ENCODE peak calls at places on chromosomes 11 and 22, in seven cellular contexts. X is H9, O is Panc1, F is heart right ventricle, I is pancreas, P is heart left ventricle, Y is tibial artery. B is an unnamed sample. For H3K4me1, the result is how much of the 10 kb centered on the place peaks cover.

GRCh38 chr11:69497221-69497787 is 15.8 kb downstream of the LINC01488 start:
- DNase-seq in X (no peak), O (peak), F (peak), I (peak), P (peak), Y (peak), B (no peak)

GRCh38 chr11:59754494-59754858 is 700 bp upstream of the STX3 start:
- DNase-seq in X (no peak), O (no peak), F (peak), I (no peak), P (no peak), Y (no peak), B (no peak)

GRCh38 chr11:77994434-77995362 is at the start of gene INTS4:
- DNase-seq in X (peak), O (peak), F (peak), I (peak), P (peak), Y (peak), B (peak)

GRCh38 chr11:70206977-70207376 is 3.9 kb downstream of the FADD start:
- DNase-seq in X (no peak), O (no peak), F (no peak), I (no peak), P (no peak), Y (no peak), B (no peak)

GRCh38 chr11:2127357-2127971 is 11.7 kb downstream of the IGF2 start:
- DNase-seq in X (no peak), O (no peak), F (no peak), I (no peak), P (no peak), Y (no peak), B (no peak)

GRCh38 chr11:111719379-111719778 is 46.8 kb downstream of the PPP2R1B start:
- DNase-seq in X (no peak), O (no peak), F (no peak), I (no peak), P (no peak), Y (no peak), B (no peak)

GRCh38 chr22:22670076-22670795 is 25.8 kb downstream of the GGTLC2 start:
- DNase-seq in X (no peak), O (no peak), F (no peak), I (no peak), P (no peak), Y (no peak), B (no peak)

GRCh38 chr11:3037041-3037944 is 19.9 kb downstream of the CARS1 start:
- DNase-seq in X (peak), O (no peak), F (peak), I (peak), P (peak), Y (peak), B (no peak)

GRCh38 chr11:112267188-112267591 is 6.5 kb upstream of the PLET1 start:
- DNase-seq in X (no peak), O (no peak), F (no peak), I (no peak), P (no peak), Y (no peak), B (no peak)

GRCh38 chr22:23557036-23557435 is 23.1 kb downstream of the IGLL1 start:
- DNase-seq in X (peak), O (no peak), F (no peak), I (no peak), P (no peak), Y (no peak), B (no peak)

GRCh38 chr11:72483412-72484186 is 49.3 kb upstream of the CLPB start:
- DNase-seq in X (no peak), O (peak), F (peak), I (no peak), P (no peak), Y (peak), B (no peak)

GRCh38 chr11:57787920-57788716 is 26.5 kb downstream of the CTNND1 start:
- DNase-seq in X (peak), O (no peak), F (no peak), I (no peak), P (no peak), Y (no peak), B (peak)

GRCh38 chr22:50737728-50738648 is at the start of gene ACR:
- DNase-seq in X (no peak), O (no peak), F (no peak), I (no peak), P (no peak), Y (no peak), B (no peak)

GRCh38 chr11:534592-535518 is 521 bp downstream of the HRAS start:
- DNase-seq in X (peak), O (no peak), F (no peak), I (peak), P (no peak), Y (no peak), B (peak)

GRCh38 chr11:28400236-28401100 is 292.3 kb downstream of the METTL15 start:
- DNase-seq in X (no peak), O (no peak), F (no peak), I (no peak), P (no peak), Y (no peak), B (no peak)

GRCh38 chr11:124595302-124595701 is 15.9 kb upstream of the PANX3 start:
- DNase-seq in X (no peak), O (no peak), F (no peak), I (no peak), P (no peak), Y (no peak), B (no peak)

GRCh38 chr11:126963603-126964353 is 36.8 kb downstream of the KIRREL3 start:
- DNase-seq in X (no peak), O (no peak), F (no peak), I (no peak), P (no peak), Y (no peak), B (peak)

GRCh38 chr11:30326911-30327310 is 4.0 kb downstream of the ARL14EP start:
- DNase-seq in X (no peak), O (no peak), F (no peak), I (no peak), P (no peak), Y (no peak), B (no peak)

GRCh38 chr22:43440556-43440955 is 28.7 kb downstream of the MPPED1 start:
- DNase-seq in X (no peak), O (no peak), F (no peak), I (no peak), P (no peak), Y (no peak), B (no peak)

GRCh38 chr22:49692499-49693225 is 135.0 kb downstream of the BRD1 start:
- DNase-seq in X (peak), O (no peak), F (no peak), I (no peak), P (no peak), Y (no peak), B (no peak)

GRCh38 chr11:60788401-60789110 is 3.4 kb downstream of the MS4A10 start:
- DNase-seq in X (no peak), O (no peak), F (no peak), I (no peak), P (no peak), Y (no peak), B (no peak)

GRCh38 chr11:9089061-9089460 is 2.3 kb downstream of the SCUBE2 start:
- DNase-seq in X (no peak), O (no peak), F (no peak), I (no peak), P (no peak), Y (no peak), B (no peak)

GRCh38 chr22:42881298-42881697 is 24.2 kb upstream of the ARFGAP3 start:
- DNase-seq in X (no peak), O (no peak), F (no peak), I (peak), P (no peak), Y (no peak), B (no peak)

GRCh38 chr11:3186166-3186953 is 21.2 kb upstream of the OSBPL5 start:
- DNase-seq in X (no peak), O (no peak), F (no peak), I (no peak), P (no peak), Y (no peak), B (no peak)

GRCh38 chr11:12212181-12212820 is 101.9 kb downstream of the MICAL2 start:
- DNase-seq in X (no peak), O (no peak), F (no peak), I (no peak), P (no peak), Y (peak), B (no peak)

GRCh38 chr11:27241316-27242122 is 121.5 kb downstream of the CCDC34 start:
- DNase-seq in X (no peak), O (peak), F (no peak), I (no peak), P (no peak), Y (no peak), B (peak)

GRCh38 chr11:14981507-14981906 is 9.4 kb upstream of the CALCA start:
- DNase-seq in X (no peak), O (no peak), F (no peak), I (no peak), P (no peak), Y (no peak), B (no peak)

GRCh38 chr11:115185507-115185906 is 318.7 kb downstream of the CADM1 start:
- DNase-seq in X (no peak), O (no peak), F (peak), I (no peak), P (no peak), Y (no peak), B (no peak)

GRCh38 chr11:1515082-1516060 is 28.8 kb upstream of the MOB2 start:
- DNase-seq in X (peak), O (peak), F (peak), I (peak), P (peak), Y (peak), B (no peak)

GRCh38 chr11:18010977-18011586 is 1.8 kb downstream of the SERGEF start:
- DNase-seq in X (no peak), O (no peak), F (no peak), I (no peak), P (no peak), Y (no peak), B (no peak)

GRCh38 chr11:44096360-44097188 is 1.1 kb downstream of the EXT2 start:
- DNase-seq in X (no peak), O (no peak), F (no peak), I (no peak), P (no peak), Y (no peak), B (peak)

DNA sequence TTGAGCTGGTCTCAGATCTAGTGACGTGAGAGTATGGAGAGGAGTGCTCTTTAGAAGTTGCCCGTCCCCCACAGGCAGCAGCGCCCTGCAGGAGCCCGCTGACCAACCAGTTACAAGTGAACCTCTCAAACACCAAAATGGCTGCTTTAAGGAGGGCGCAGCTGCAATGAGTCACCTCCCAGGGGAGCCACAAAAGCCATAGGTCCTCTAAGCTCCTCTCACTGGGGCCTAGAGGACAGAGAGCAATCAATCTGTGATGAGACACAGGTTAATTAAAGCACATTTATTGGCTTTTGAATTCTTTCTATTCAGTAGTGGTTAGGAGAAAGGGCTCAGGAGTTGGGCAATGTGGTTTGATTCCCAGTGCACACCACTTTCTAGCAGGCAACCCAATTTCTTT is 15.5 kb upstream of the RAPSN start:
- DNase-seq in X (no peak), O (no peak), F (no peak), I (no peak), P (no peak), Y (no peak), B (no peak)
- H3K4me1 ChIP-seq in X (under half), O (under half), F (half or more), I (under half), P (under half), Y (under half), B (under half)

GRCh38 chr22:46876357-46876934 is 114.0 kb downstream of the TBC1D22A start:
- DNase-seq in X (no peak), O (no peak), F (no peak), I (no peak), P (no peak), Y (no peak), B (no peak)
- H3K4me1 ChIP-seq in X (under half), O (under half), F (under half), I (under half), P (under half), Y (under half), B (under half)

DNA sequence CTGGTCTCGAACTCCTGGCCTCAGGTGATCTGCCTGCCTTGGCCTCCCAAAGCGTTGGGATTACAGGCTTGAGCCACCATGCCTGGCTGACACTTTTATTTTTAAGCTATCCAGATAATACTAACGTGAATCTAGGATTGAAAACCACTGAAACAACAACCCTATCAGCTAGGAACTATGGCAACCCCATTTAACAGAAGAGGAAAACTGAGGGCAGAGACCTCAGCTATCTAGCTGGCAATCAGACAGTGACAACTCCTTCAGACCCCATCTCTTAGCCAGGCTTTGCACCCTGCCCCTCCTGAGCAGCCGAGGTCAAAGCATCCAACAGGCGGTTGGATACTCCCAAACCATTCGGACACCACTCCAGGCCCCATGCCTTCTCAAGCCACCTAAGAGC is 14.1 kb downstream of the ABTB2 start:
- DNase-seq in X (no peak), O (no peak), F (no peak), I (no peak), P (no peak), Y (no peak), B (no peak)
- H3K4me1 ChIP-seq in X (under half), O (half or more), F (half or more), I (under half), P (half or more), Y (half or more), B (under half)

DNA sequence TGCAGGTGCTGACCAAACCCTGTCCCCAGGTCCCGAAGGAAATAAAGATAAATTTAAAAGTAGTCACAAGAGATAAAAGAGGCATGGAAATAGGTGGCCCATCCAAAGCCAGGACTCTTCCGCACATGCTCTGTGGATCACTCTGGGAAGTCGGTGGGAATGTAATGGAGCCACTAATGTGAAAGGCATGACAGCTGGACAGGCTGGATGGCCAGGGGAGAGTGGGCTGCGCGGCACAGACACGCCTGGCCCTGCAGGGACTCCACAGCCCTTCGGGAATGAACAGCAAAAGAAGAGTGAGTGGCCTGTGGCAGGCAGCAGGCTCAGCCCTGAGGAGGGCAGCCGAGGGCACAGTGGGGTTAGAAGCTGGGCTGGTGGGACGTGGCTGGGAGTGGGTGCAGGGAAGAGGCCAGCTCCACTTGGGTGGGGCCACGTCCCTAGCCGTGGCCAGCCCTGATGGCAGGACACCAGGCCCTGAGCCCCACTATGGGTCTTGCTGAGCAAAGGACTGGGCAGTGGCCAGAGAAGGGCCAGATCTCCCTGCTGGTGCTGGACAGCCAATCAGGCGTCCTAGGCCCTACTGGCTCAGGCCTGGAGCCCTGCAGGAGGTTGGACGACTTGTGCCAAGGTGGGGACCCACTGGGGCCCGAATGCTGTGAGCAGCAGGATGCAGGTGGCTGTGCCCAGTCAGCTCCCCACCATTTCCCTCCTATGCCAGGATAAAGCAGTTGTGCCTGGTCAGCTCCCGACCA is 31.3 kb upstream of the GNB1L start:
- DNase-seq in X (no peak), O (no peak), F (no peak), I (no peak), P (peak), Y (no peak), B (no peak)
- H3K4me1 ChIP-seq in X (under half), O (under half), F (under half), I (under half), P (under half), Y (under half), B (under half)